ENCODE peak calls at places on chromosomes 6 and 20, in four cellular contexts. N is AG10803, G is body of pancreas, E is left ventricle myocardium inferior. A is an unnamed sample.

GRCh38 chr6:111230351-111231077 is 143.2 kb downstream of the SLC16A10 start:
- DNase-seq in N (peak; percentile 79), G (no peak), E (no peak), A (no peak)

GRCh38 chr6:169320013-169320412 is 66.4 kb upstream of the THBS2 start:
- DNase-seq in N (peak; percentile 71), G (no peak), E (no peak), A (no peak)

GRCh38 chr6:86440608-86441007 is 496.7 kb upstream of the HTR1E start:
- DNase-seq in N (no peak), G (no peak), E (no peak), A (no peak)

GRCh38 chr20:32490942-32491763 is 94.0 kb downstream of the NOL4L start:
- DNase-seq in N (no peak), G (peak; percentile 9), E (peak; percentile 8), A (no peak)

GRCh38 chr6:126803769-126804168 is 314.7 kb upstream of the RSPO3 start:
- DNase-seq in N (no peak), G (no peak), E (no peak), A (no peak)

GRCh38 chr6:157710604-157711003 is 112.4 kb upstream of the SNX9 start:
- DNase-seq in N (peak; percentile 28), G (no peak), E (no peak), A (no peak)

GRCh38 chr6:115545410-115545986 is 515.2 kb downstream of the FRK start:
- DNase-seq in N (no peak), G (no peak), E (no peak), A (no peak)

GRCh38 chr20:62860391-62860923 is 1.2 kb downstream of the TCFL5 start:
- DNase-seq in N (peak; percentile 40), G (peak; percentile 11), E (no peak), A (peak; percentile 35)

GRCh38 chr6:85390775-85391174 is 59.1 kb upstream of the NT5E start:
- DNase-seq in N (peak; percentile 60), G (no peak), E (no peak), A (no peak)

GRCh38 chr6:170403451-170403850 is 96.9 kb downstream of the FAM120B start:
- DNase-seq in N (peak; percentile 40), G (no peak), E (no peak), A (no peak)

GRCh38 chr6:90413867-90414266 is 117.2 kb upstream of the BACH2 start:
- DNase-seq in N (no peak), G (no peak), E (no peak), A (no peak)

GRCh38 chr6:169837529-169838250 is 86.3 kb downstream of the ERMARD start:
- DNase-seq in N (no peak), G (no peak), E (no peak), A (no peak)

GRCh38 chr6:84643778-84644177 is 120.6 kb downstream of the TBX18 start:
- DNase-seq in N (no peak), G (no peak), E (no peak), A (peak; percentile 48)

GRCh38 chr20:12372557-12372956 is 454.9 kb downstream of the BTBD3 start:
- DNase-seq in N (no peak), G (no peak), E (no peak), A (no peak)

GRCh38 chr6:43953794-43954310 is 173.4 kb downstream of the MRPL14 start:
- DNase-seq in N (peak; percentile 22), G (peak; percentile 35), E (peak; percentile 73), A (peak; percentile 40)

GRCh38 chr6:111061493-111061892 is 25.8 kb upstream of the SLC16A10 start:
- DNase-seq in N (peak; percentile 13), G (no peak), E (no peak), A (no peak)

GRCh38 chr6:149723771-149724417 is 6.0 kb upstream of the LATS1 start:
- DNase-seq in N (peak; percentile 87), G (peak; percentile 71), E (no peak), A (peak; percentile 32)

GRCh38 chr6:85458782-85459181 is 8.9 kb downstream of the NT5E start:
- DNase-seq in N (peak; percentile 49), G (peak; percentile 20), E (no peak), A (no peak)

GRCh38 chr6:146595981-146596731 is 2.6 kb upstream of the ADGB start:
- DNase-seq in N (no peak), G (no peak), E (no peak), A (no peak)

GRCh38 chr20:32920066-32920465 is 61.3 kb downstream of the EFCAB8 start:
- DNase-seq in N (no peak), G (no peak), E (no peak), A (no peak)

GRCh38 chr20:17138237-17138636 is 88.6 kb upstream of the PCSK2 start:
- DNase-seq in N (no peak), G (no peak), E (no peak), A (no peak)

GRCh38 chr6:166861304-166861703 is 95.0 kb downstream of the RNASET2 start:
- DNase-seq in N (no peak), G (no peak), E (no peak), A (no peak)

DNA sequence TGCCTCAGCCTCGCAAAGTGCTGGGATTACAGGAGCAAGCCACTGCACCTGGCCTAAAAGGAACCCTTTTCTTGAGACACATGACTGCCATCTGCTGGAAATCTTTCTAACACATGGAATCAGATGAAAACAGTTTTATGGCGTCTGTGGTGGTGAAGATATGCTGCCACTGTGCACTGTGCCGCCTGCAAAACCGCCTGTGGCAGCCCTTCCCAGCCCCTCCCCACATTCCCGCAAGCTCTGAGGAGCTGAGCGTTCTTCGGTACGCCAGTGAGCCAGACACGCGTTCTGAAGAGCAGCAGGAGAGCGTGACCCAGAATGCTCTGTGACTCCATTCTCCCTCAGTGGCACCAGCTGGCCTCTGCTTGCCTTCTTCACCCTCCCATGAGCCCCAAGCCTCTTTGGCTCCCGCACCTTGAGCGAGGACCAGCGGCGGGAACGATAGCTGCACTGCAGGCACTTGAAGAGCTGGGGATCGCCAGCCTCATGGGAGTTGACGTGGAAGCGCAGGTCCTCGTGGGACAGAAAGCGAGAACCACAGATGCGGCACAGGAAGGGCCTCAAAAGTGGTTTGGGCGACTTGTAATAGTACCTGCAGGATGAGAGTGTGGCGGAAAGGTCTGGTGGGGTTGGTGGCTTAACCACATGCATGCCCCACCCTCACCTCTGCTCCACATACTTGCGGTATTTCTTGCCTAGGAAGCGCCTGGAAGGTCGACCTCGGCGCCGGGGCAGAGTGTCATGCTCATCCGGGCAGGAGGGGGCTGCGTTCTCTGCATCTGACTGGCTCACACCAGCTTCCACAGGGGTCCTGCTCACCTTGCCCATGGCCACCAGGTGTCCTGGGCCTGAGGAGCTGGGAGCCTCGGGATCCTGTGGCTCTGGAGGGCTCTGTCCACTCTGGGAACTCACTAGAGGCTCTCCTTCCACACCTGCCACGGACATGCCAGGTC is 8.7 kb downstream of the ZNF335 start:
- DNase-seq in N (peak; percentile 34), G (peak; percentile 35), E (no peak), A (peak; percentile 34)
- TF ChIP-seq CTCF in N (peak; percentile 39), G (peak; percentile 63), E (peak; percentile 47), A (peak; percentile 58)

DNA sequence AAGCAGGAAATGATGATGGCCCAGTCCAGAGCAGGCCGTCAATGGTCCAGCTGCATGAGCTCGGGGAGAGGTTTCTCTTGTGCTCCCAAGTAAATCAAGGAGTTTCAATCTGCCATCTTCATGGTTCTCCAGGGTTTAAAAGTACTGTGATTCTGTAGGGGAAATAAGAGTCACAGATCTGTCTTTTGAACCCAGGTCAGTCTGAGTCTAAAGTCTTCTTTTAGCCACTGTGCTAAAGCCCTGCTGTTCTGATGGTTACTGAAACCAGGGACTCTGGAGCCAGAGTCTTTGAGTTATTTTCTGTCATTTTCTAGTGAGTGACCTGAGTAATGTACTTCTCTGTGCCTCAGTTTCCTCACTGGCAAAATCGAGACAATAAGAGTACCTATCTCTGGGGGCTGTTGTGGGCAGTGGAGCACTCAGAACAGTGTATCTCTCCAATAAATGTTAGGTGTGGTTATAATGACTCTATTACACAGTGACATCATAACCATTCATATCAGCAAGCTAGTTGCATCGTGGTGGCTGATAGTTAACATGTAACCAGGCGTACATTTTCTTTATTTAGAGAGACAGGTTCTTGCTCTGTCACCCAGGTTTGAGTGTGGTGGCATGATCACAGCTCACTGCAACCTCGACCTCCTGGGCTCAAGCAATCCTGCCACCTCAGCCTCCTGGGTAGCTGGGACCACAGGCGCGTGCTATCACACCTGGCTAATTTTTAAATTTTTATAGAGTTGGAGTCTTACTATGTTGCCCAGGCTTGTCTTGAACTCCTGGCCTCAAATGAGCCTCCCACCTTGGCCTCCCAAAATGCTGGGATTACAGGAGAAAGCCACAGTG is 74.6 kb upstream of the KCNG1 start:
- DNase-seq in N (no peak), G (no peak), E (no peak), A (no peak)
- TF ChIP-seq CTCF in N (no peak), G (no peak), E (no peak), A (no peak)

GRCh38 chr6:10084276-10084993 is 330.4 kb downstream of the TFAP2A start:
- DNase-seq in N (no peak), G (no peak), E (no peak), A (no peak)
- TF ChIP-seq CTCF in N (no peak), G (no peak), E (no peak), A (no peak)

DNA sequence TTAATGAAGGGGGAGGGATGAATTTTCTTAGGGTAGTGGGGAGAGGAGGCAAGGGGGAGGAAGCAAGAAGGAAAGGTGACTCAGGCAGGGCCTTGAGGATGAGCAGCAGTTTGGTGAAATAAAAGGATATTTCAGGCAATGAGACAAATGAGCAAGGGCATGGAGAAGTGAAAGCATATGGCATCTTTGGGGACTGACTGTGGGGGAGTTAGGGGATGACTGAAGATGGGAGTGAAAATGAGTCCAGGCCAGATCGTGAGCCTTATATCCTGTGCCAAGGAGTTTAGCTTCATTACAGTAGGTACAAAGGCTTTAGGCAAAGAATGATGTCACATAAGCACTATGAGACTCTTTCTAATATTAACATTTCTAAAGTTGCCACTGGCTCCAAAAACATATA is 51.9 kb downstream of the ILRUN start:
- DNase-seq in N (no peak), G (no peak), E (no peak), A (no peak)
- TF ChIP-seq CTCF in N (no peak), G (no peak), E (no peak), A (no peak)

DNA sequence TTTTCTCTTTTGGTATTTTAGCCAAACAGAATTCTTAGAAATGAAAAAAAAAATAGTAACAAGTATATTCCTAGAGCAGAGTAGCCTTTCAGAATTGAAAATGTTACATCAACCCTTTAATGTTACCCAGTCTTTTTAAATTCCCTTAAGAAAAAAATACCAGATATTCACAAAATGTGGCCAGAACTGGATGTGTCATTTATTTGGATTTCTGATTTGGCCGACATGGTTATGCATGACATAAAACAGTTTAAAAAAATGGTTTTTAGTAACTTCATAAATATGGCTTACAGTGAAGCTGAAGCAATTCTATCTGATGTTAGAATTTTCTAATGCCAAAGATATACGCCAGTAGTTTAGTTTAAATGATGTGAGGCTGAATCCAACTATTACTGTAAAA is 112.0 kb downstream of the ATXN1 start:
- DNase-seq in N (peak; percentile 38), G (no peak), E (no peak), A (no peak)
- TF ChIP-seq CTCF in N (no peak), G (no peak), E (no peak), A (no peak)